ENCODE peak calls at places on chromosomes 3 and 15, in nine cellular contexts. O, I, C, K, Q, H, X, M and W are unnamed samples. For H3K9me3 and H3K36me3, the result is how much of the 10 kb centered on the place peaks cover.

GRCh38 chr15:39828374-39828931 is 45.8 kb upstream of the FSIP1 start:
- DNase-seq in O (peak), I (peak), C (no peak), K (peak), Q (peak), H (no peak), X (peak), M (no peak), W (peak)

GRCh38 chr3:186605561-186606545 is 7.0 kb upstream of the AHSG start:
- DNase-seq in O (no peak), I (no peak), C (no peak), K (no peak), Q (peak), H (no peak), X (no peak), M (no peak), W (no peak)

GRCh38 chr15:70519004-70519365 is 244.4 kb downstream of the UACA start:
- DNase-seq in O (no peak), I (no peak), C (no peak), K (no peak), Q (no peak), H (no peak), X (no peak), M (no peak), W (no peak)

GRCh38 chr15:52427804-52428203 is 100.9 kb downstream of the MYO5A start:
- DNase-seq in O (peak), I (no peak), C (peak), K (no peak), Q (peak), H (no peak), X (peak), M (peak), W (peak)

GRCh38 chr15:65833501-65834220 is 35.6 kb upstream of the RAB11A start:
- DNase-seq in O (no peak), I (no peak), C (no peak), K (peak), Q (peak), H (no peak), X (no peak), M (peak), W (peak)

GRCh38 chr3:65666426-65667091 is 372.2 kb downstream of the MAGI1 start:
- DNase-seq in O (peak), I (no peak), C (no peak), K (no peak), Q (peak), H (no peak), X (no peak), M (no peak), W (no peak)

GRCh38 chr3:52292247-52293065 is 4.8 kb downstream of the GLYCTK start:
- DNase-seq in O (no peak), I (no peak), C (no peak), K (no peak), Q (peak), H (peak), X (no peak), M (no peak), W (no peak)

GRCh38 chr3:184583345-184584000 is 21.9 kb downstream of the EPHB3 start:
- DNase-seq in O (no peak), I (peak), C (peak), K (no peak), Q (no peak), H (no peak), X (peak), M (peak), W (no peak)

GRCh38 chr3:15331606-15332404 is 581 bp downstream of the SH3BP5 start:
- DNase-seq in O (peak), I (no peak), C (peak), K (peak), Q (peak), H (peak), X (peak), M (peak), W (peak)

GRCh38 chr3:33146791-33147445 is 33.1 kb downstream of the CRTAP start:
- DNase-seq in O (peak), I (no peak), C (no peak), K (no peak), Q (peak), H (no peak), X (no peak), M (no peak), W (no peak)
- TF ChIP-seq CTCF in O (no peak), I (no peak), C (no peak), K (peak), Q (no peak), H (no peak), X (no peak), M (peak), W (no peak)

GRCh38 chr3:31491660-31492059 is 41.1 kb upstream of the STT3B start:
- DNase-seq in O (no peak), I (no peak), C (no peak), K (no peak), Q (no peak), H (no peak), X (no peak), M (no peak), W (no peak)
- H3K9me3 ChIP-seq in O (under half), I (under half), C (under half), K (under half), Q (under half), H (under half), X (under half), M (under half), W (under half)

GRCh38 chr3:46942079-46942478 is 34.5 kb downstream of the CCDC12 start:
- DNase-seq in O (no peak), I (no peak), C (no peak), K (peak), Q (no peak), H (peak), X (no peak), M (no peak), W (no peak)

GRCh38 chr3:46943237-46944187 is 33.0 kb downstream of the CCDC12 start:
- DNase-seq in O (no peak), I (no peak), C (no peak), K (peak), Q (peak), H (peak), X (no peak), M (no peak), W (no peak)

GRCh38 chr3:46946416-46946815 is 30.1 kb downstream of the CCDC12 start:
- DNase-seq in O (no peak), I (peak), C (no peak), K (no peak), Q (peak), H (peak), X (no peak), M (no peak), W (no peak)

GRCh38 chr3:46942481-46943236 is 33.9 kb downstream of the CCDC12 start:
- DNase-seq in O (no peak), I (no peak), C (no peak), K (peak), Q (no peak), H (peak), X (no peak), M (no peak), W (no peak)

DNA sequence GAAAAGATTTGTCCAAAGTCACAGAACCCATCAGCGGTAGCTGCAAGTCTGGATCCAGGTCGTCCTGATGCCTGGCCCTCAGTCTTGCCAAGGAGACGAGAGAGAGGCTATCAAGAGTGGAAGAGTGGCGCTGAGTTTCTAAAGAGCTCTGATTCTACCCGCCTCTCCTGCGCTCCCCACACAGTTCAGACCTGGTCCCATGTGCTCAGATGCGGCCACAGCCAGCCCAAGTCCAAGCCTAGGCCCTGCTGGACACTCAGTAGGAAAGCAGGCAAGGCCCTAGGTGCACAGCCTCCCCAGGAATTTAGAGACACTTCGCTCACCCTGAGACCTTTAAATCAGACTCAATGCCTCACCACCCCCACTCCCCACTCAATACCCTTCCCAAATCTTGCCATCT is 32.4 kb downstream of the CCDC12 start:
- DNase-seq in O (no peak), I (no peak), C (no peak), K (no peak), Q (no peak), H (peak), X (no peak), M (no peak), W (no peak)
- H3K36me3 ChIP-seq in O (under half), I (under half), C (under half), K (under half), Q (under half), H (under half), X (under half), M (under half), W (under half)

DNA sequence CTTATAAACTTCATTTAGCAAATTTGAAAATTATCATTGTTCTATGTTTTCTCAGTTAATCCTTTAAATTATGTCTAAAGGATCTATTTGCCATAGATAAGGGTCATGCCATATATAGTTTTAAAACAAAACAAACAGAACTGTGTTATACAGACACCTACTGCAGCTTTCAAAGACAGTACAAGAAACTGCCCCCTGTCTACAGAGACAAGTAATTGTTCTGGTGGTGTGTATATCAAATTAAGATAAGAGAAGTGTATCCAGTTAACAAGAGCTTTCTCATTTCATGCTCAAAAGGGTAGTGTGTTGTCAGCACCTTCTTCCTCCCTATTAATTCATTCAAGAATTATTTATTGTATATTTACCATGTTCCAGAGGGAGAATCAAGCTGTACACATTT is 201.2 kb downstream of the FMN1 start:
- DNase-seq in O (no peak), I (no peak), C (no peak), K (no peak), Q (peak), H (no peak), X (peak), M (peak), W (no peak)
- TF ChIP-seq CTCF in O (peak), I (peak), C (no peak), K (no peak), Q (peak), H (no peak), X (peak), M (peak), W (peak)

GRCh38 chr15:79257454-79257853 is 25.1 kb upstream of the ANKRD34C start:
- DNase-seq in O (no peak), I (no peak), C (no peak), K (no peak), Q (no peak), H (no peak), X (no peak), M (no peak), W (peak)
- H3K9me3 ChIP-seq in O (under half), I (under half), C (under half), K (under half), Q (under half), H (under half), X (under half), M (under half), W (under half)

GRCh38 chr3:21618695-21619094 is 132.3 kb downstream of the ZNF385D start:
- DNase-seq in O (no peak), I (no peak), C (no peak), K (no peak), Q (no peak), H (no peak), X (no peak), M (no peak), W (no peak)

DNA sequence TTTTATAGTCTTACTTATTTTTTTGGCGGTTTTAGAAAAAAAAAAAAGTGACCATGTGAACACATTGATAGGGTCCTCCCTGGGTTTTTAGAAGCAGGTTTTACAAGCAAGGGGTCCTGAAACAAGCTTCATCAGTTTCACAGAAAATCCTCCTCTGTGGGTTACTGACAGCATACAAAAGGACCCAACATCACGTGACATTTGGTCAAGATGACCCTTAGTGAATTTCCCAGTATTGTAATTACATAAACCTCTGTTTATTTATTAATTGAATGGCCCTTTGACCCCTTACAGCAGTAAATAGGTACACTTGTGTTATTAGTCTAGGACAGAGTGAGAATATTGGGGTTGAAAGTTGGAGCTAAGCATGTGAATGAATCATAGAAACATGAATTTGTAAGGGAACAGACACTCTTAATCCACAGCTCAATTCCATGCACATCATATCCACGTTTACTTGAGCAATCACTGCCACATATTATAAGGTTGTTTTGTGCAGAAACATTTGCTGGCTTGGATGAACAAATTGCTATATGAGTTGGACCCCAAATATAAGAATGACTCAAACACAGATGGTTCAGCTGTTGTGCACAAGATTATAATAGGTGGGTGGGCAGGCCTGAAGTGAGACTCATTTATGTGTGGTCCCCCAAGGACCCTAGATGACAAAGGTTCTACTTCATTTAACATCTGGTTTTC is 137.5 kb downstream of the ZNF385D start:
- DNase-seq in O (no peak), I (no peak), C (no peak), K (no peak), Q (no peak), H (no peak), X (no peak), M (no peak), W (no peak)
- H3K36me3 ChIP-seq in O (under half), I (under half), C (under half), K (under half), Q (under half), H (under half), X (under half), M (under half), W (under half)

DNA sequence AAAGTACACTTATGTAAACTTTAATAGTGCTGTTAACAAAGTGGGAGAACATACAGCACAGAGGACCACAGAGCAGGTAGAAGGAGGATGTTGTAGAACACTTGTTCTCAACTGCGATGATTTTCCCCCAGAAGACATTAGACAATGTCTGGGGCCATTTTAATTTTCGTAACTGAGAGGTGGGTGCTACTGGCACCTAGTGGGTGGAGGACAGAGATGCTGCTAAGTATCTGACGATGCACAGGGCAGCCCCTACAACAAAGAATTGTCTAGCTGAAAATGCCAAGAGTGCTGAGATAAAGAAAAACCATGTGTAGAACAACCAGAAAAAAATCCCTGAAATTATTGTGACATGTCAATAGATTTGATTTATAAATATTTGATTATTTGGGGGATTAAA is 5.0 kb upstream of the KBTBD8 start:
- DNase-seq in O (no peak), I (no peak), C (no peak), K (no peak), Q (no peak), H (no peak), X (no peak), M (no peak), W (peak)
- TF ChIP-seq CTCF in O (no peak), I (no peak), C (no peak), K (no peak), Q (peak), H (no peak), X (no peak), M (no peak), W (peak)